ENCODE peak calls at places on chromosome 22, in nine cellular contexts. H is IMR-90, S is neuronal stem cell, D is pancreas, K is K562, E is osteoblast, W is suprapubic skin, I is NT2/D1, Z is tibial nerve. U is an unnamed sample.
A peak's percentile ranks its signal among the peaks of the same experiment; 100 is the strongest.

GRCh38 chr22:26768986-26769385 is 111.6 kb downstream of the MIAT start:
- DNase-seq in Z (no peak), D (no peak), K (no peak), E (no peak), H (no peak), W (no peak), I (no peak), S (no peak), U (no peak)

GRCh38 chr22:36064358-36064757 is 35.7 kb upstream of the RBFOX2 start:
- DNase-seq in H (no peak), S (no peak), E (peak; percentile 18), D (no peak), W (no peak), K (no peak), I (no peak), Z (no peak), U (no peak)

GRCh38 chr22:38841211-38841610 is 2.6 kb downstream of the NPTXR start:
- DNase-seq in H (no peak), W (no peak), I (no peak), D (peak; percentile 87), E (peak; percentile 32), S (no peak), Z (no peak), K (no peak), U (no peak)

GRCh38 chr22:25563757-25564319 is 637 bp upstream of the GRK3 start:
- DNase-seq in Z (no peak), E (no peak), K (no peak), H (peak; percentile 6), I (no peak), S (no peak), D (no peak), W (no peak), U (no peak)

GRCh38 chr22:47457509-47458300 is 695.3 kb downstream of the TBC1D22A start:
- DNase-seq in E (no peak), D (no peak), S (no peak), K (no peak), Z (no peak), W (no peak), H (no peak), I (no peak), U (no peak)

GRCh38 chr22:39090426-39091064 is 6.5 kb upstream of the APOBEC3H start:
- DNase-seq in W (no peak), S (no peak), H (no peak), D (no peak), E (peak; percentile 85), Z (no peak), K (no peak), I (no peak), U (no peak)

GRCh38 chr22:33476716-33477115 is 418.5 kb upstream of the SYN3 start:
- DNase-seq in E (no peak), W (no peak), Z (no peak), K (no peak), I (no peak), S (no peak), D (no peak), H (peak; percentile 43), U (peak; percentile 79)

GRCh38 chr22:44937216-44937615 is 72.6 kb downstream of the PHF21B start:
- DNase-seq in E (no peak), Z (no peak), D (no peak), S (no peak), I (no peak), W (no peak), K (no peak), H (no peak), U (no peak)

GRCh38 chr22:39110631-39111561 is 13.9 kb downstream of the APOBEC3H start:
- DNase-seq in W (no peak), S (no peak), E (no peak), Z (no peak), K (no peak), D (no peak), I (no peak), H (no peak), U (no peak)

GRCh38 chr22:36816635-36817428 is at the start of gene PVALB:
- DNase-seq in Z (no peak), K (peak; percentile 19), D (no peak), W (no peak), H (peak; percentile 13), I (no peak), S (no peak), E (peak; percentile 88), U (no peak)

GRCh38 chr22:46256358-46256958 is 6.4 kb upstream of the CDPF1 start:
- DNase-seq in I (no peak), S (no peak), K (peak; percentile 44), H (peak; percentile 63), D (no peak), W (no peak), Z (no peak), E (peak; percentile 65), U (no peak)

GRCh38 chr22:37643225-37643847 is 3.9 kb downstream of the SH3BP1 start:
- DNase-seq in W (peak; percentile 89), I (no peak), K (peak; percentile 73), E (peak; percentile 99), Z (peak; percentile 86), H (peak; percentile 57), S (peak; percentile 79), D (peak; percentile 93), U (peak; percentile 86)

DNA sequence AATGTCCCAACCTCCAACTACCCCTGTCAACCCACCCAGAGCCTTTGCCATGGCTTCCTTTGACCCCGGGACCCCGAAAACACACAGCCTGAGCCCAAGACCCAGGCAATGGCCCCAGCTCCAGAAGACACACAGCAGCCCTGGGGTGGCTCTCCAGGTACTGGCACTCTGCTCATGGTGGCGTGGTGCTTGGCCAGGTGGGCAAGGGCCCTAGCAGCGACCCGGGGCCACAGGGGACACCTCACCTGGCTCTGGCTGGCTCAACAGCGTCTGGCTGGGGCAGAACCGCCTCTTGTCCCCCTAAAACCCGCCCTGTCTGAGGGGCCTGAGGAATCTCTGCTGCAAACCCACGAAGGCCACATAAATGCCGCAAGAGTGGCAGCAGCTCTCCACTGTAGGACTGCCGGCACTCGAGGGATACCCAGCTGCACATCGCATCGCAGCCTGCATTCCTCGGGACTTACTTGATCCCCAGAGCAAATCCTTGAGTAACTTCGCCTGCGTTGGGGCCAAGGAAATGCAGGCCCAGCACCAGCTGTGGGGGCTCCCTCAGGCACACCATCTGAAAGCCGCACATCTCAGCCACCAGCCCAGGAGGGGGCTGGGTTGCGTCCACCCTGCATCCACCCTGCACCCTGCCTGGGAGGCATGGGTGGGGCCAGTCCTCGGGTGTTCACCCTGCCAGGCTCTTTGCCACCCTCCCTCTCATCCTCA is 23.1 kb upstream of the GNB1L start:
- DNase-seq in E (peak; percentile 98), I (no peak), S (no peak), W (peak; percentile 61), D (peak; percentile 51), Z (peak; percentile 6), K (no peak), H (peak; percentile 58), U (no peak)
- H3K4me1 ChIP-seq in E (peaks cover 68% of the 10 kb centered on the region), I (peaks cover 34% of the 10 kb centered on the region), S (peaks cover 58% of the 10 kb centered on the region), W (peaks cover 54% of the 10 kb centered on the region), D (no peaks in the 10 kb centered on the region), Z (peaks cover 27% of the 10 kb centered on the region), K (peaks cover 88% of the 10 kb centered on the region), H (peaks cover 49% of the 10 kb centered on the region), U (peaks cover 51% of the 10 kb centered on the region)

DNA sequence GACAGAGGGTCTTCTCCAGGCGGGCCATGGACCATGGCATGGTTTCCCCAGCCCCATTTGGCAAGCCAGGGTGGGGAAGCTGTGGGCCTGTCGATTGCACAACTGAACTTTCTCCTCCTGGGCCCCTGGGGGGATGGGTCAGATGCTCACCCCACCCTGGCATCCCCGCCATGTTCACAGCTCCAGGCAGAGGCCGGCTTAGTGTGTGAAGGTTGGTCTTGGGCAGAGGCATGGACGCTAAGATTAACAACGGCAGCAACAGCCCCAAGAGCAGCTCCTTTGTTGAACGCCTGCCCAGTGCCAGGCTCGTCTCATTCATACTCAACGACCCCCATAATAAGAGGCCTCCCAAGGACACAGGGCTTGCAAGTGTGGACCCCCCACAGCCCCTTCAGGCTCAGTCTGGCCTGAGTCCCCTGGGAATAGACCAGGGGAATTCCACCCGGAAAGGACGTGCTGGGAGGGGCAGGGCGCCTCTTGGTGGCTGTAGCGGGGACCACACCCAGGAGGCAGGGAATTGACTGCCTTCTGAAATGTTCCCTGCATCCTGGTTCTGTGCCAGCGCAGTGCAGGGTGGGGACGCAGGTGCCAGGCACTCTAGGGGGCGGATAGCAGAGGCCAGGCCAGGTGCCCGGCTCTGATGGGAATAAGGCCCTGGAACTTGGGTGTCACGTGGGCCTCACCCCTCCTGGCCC is 8.3 kb downstream of the TSPO start:
- DNase-seq in E (peak; percentile 84), H (no peak), W (no peak), Z (no peak), D (peak; percentile 67), S (no peak), K (no peak), I (no peak), U (no peak)
- H3K4me1 ChIP-seq in E (no peaks in the 10 kb centered on the region), H (peaks cover 1% of the 10 kb centered on the region), W (peaks cover 75% of the 10 kb centered on the region), Z (peaks cover 3% of the 10 kb centered on the region), D (no peaks in the 10 kb centered on the region), S (no peaks in the 10 kb centered on the region), K (peaks cover 49% of the 10 kb centered on the region), I (peaks cover 6% of the 10 kb centered on the region), U (no peaks in the 10 kb centered on the region)

GRCh38 chr22:49790912-49791311 is 36.8 kb downstream of the BRD1 start:
- DNase-seq in E (no peak), I (no peak), Z (no peak), H (no peak), D (peak; percentile 36), W (no peak), S (no peak), K (no peak), U (no peak)

GRCh38 chr22:49787861-49788260 is 39.8 kb downstream of the BRD1 start:
- DNase-seq in I (no peak), S (no peak), W (no peak), E (no peak), Z (no peak), D (no peak), H (no peak), K (no peak), U (no peak)

GRCh38 chr22:49786976-49787843 is 40.5 kb downstream of the BRD1 start:
- DNase-seq in S (no peak), D (peak; percentile 30), W (no peak), H (no peak), Z (no peak), I (no peak), E (no peak), K (no peak), U (no peak)

GRCh38 chr22:49789289-49790141 is 38.2 kb downstream of the BRD1 start:
- DNase-seq in S (no peak), D (peak; percentile 67), Z (peak; percentile 30), H (peak; percentile 45), K (no peak), E (peak; percentile 95), W (no peak), I (no peak), U (no peak)

DNA sequence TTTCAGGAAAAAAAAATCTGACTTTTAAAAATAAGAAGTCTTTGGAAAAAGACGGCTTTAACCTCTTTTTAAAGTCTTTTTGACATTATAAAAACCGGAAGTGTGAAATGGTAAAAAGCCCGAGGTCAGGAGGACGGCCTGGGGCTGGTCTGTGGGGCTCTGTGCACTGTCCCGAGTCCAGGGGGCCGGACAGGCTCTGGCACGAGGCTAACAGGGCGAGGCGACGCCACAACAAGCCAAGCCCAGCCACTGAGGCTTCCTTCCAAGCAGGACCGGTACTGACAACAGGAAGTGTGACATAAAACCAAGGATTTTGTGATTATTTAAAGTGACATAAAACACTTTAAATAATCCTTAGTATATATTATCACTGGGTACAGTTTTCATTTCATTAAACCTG is 39.2 kb downstream of the BRD1 start:
- DNase-seq in Z (peak; percentile 54), W (no peak), H (no peak), D (no peak), I (no peak), K (no peak), S (no peak), E (peak; percentile 96), U (no peak)
- H3K4me1 ChIP-seq in Z (peaks cover 36% of the 10 kb centered on the region), W (peaks cover 55% of the 10 kb centered on the region), H (peaks cover 14% of the 10 kb centered on the region), D (no peaks in the 10 kb centered on the region), I (peaks cover 20% of the 10 kb centered on the region), K (peaks cover 45% of the 10 kb centered on the region), S (no peaks in the 10 kb centered on the region), E (peaks cover 20% of the 10 kb centered on the region), U (no peaks in the 10 kb centered on the region)

GRCh38 chr22:22178992-22179391 is 65.6 kb upstream of the VPREB1 start:
- DNase-seq in S (no peak), D (no peak), I (no peak), H (no peak), K (no peak), Z (no peak), E (no peak), W (no peak), U (no peak)
- H3K4me1 ChIP-seq in S (no peaks in the 10 kb centered on the region), D (no peaks in the 10 kb centered on the region), I (no peaks in the 10 kb centered on the region), H (no peaks in the 10 kb centered on the region), K (no peaks in the 10 kb centered on the region), Z (no peaks in the 10 kb centered on the region), E (no peaks in the 10 kb centered on the region), W (no peaks in the 10 kb centered on the region), U (no peaks in the 10 kb centered on the region)